ENCODE peak calls at places on chromosome 6, in eight cellular contexts. F, H, C, V, N, O, P and Z are unnamed samples.

GRCh38 chr6:47780510-47781356 is 1.1 kb upstream of the OPN5 start:
- DNase-seq in F (no peak), H (no peak), C (no peak), V (no peak), N (peak; percentile 20), O (peak; percentile 60), P (peak; percentile 61), Z (no peak)

GRCh38 chr6:92216717-92217116 is 1202.6 kb downstream of the EPHA7 start:
- DNase-seq in F (no peak), H (no peak), C (no peak), V (no peak), N (no peak), O (no peak), P (no peak), Z (no peak)

GRCh38 chr6:111105578-111105977 is 18.3 kb downstream of the SLC16A10 start:
- DNase-seq in F (peak; percentile 90), H (peak; percentile 91), C (no peak), V (peak; percentile 90), N (peak; percentile 46), O (peak; percentile 10), P (no peak), Z (no peak)

GRCh38 chr6:71902261-71902660 is 15.9 kb downstream of the RIMS1 start:
- DNase-seq in F (no peak), H (no peak), C (no peak), V (no peak), N (no peak), O (no peak), P (no peak), Z (no peak)

GRCh38 chr6:126824226-126824625 is 294.2 kb upstream of the RSPO3 start:
- DNase-seq in F (no peak), H (no peak), C (no peak), V (no peak), N (no peak), O (no peak), P (no peak), Z (no peak)

GRCh38 chr6:111601875-111602274 is 3.8 kb downstream of the TRAF3IP2 start:
- DNase-seq in F (peak; percentile 56), H (no peak), C (no peak), V (no peak), N (no peak), O (no peak), P (peak; percentile 35), Z (no peak)

GRCh38 chr6:121319112-121319553 is 15.1 kb downstream of the TBC1D32 start:
- DNase-seq in F (no peak), H (no peak), C (no peak), V (no peak), N (no peak), O (no peak), P (no peak), Z (no peak)

GRCh38 chr6:16679050-16679449 is 82.2 kb downstream of the ATXN1 start:
- DNase-seq in F (no peak), H (no peak), C (no peak), V (no peak), N (no peak), O (no peak), P (no peak), Z (no peak)

GRCh38 chr6:45654673-45655072 is 276.9 kb upstream of the SUPT3H start:
- DNase-seq in F (no peak), H (no peak), C (no peak), V (no peak), N (no peak), O (no peak), P (no peak), Z (no peak)

GRCh38 chr6:142680308-142680707 is 264.7 kb downstream of the HIVEP2 start:
- DNase-seq in F (no peak), H (no peak), C (no peak), V (no peak), N (peak; percentile 15), O (no peak), P (no peak), Z (no peak)

GRCh38 chr6:89970609-89971337 is 76.5 kb downstream of the GJA10 start:
- DNase-seq in F (no peak), H (no peak), C (peak; percentile 19), V (peak; percentile 50), N (no peak), O (peak; percentile 82), P (peak; percentile 75), Z (no peak)

GRCh38 chr6:151025076-151025475 is 159.6 kb downstream of the MTHFD1L start:
- DNase-seq in F (peak; percentile 53), H (peak; percentile 76), C (no peak), V (peak; percentile 64), N (no peak), O (no peak), P (peak; percentile 40), Z (no peak)

GRCh38 chr6:12729467-12729866 is 12.9 kb downstream of the PHACTR1 start:
- DNase-seq in F (no peak), H (no peak), C (no peak), V (no peak), N (no peak), O (no peak), P (no peak), Z (no peak)

GRCh38 chr6:127118505-127119360 is at the start of gene RSPO3:
- DNase-seq in F (no peak), H (peak; percentile 36), C (peak; percentile 15), V (peak; percentile 43), N (peak; percentile 28), O (peak; percentile 20), P (no peak), Z (no peak)

GRCh38 chr6:102631921-102632320 is 1238.4 kb downstream of the GRIK2 start:
- DNase-seq in F (no peak), H (no peak), C (no peak), V (no peak), N (no peak), O (no peak), P (no peak), Z (no peak)

GRCh38 chr6:4986999-4987398 is 16.8 kb downstream of the RPP40 start:
- DNase-seq in F (no peak), H (no peak), C (no peak), V (no peak), N (no peak), O (no peak), P (no peak), Z (no peak)

GRCh38 chr6:33692078-33692759 is 19.3 kb downstream of the UQCC2 start:
- DNase-seq in F (no peak), H (peak; percentile 39), C (no peak), V (peak; percentile 84), N (no peak), O (no peak), P (no peak), Z (no peak)